ENCODE peak calls at places on chromosomes 3 and 15, in nine cellular contexts. N is adrenal gland, A is GM12864, Q is bronchial epithelial cell, V is GM23338, C is body of pancreas, I is neural crest cell, F is left ventricle myocardium inferior, J is suprapubic skin. W is an unnamed sample.

GRCh38 chr3:53821631-53822068 is 24.6 kb downstream of the CHDH start:
- DNase-seq in V (no peak), J (peak), A (no peak), I (no peak), Q (peak), F (no peak), C (no peak), N (peak), W (peak)

GRCh38 chr3:124630994-124631393 is 99.3 kb upstream of the UMPS start:
- DNase-seq in C (no peak), F (no peak), A (no peak), I (no peak), Q (no peak), N (no peak), V (no peak), J (no peak), W (no peak)

GRCh38 chr3:126131881-126132750 is 48.2 kb upstream of the SLC41A3 start:
- DNase-seq in J (peak), V (no peak), C (peak), F (peak), Q (no peak), I (no peak), N (peak), A (no peak), W (no peak)

GRCh38 chr3:10716964-10717363 is 99.1 kb upstream of the SLC6A11 start:
- DNase-seq in C (no peak), Q (no peak), F (no peak), I (no peak), J (no peak), A (no peak), N (no peak), V (no peak), W (no peak)

GRCh38 chr3:197309528-197310361 is 11.3 kb upstream of the DLG1 start:
- DNase-seq in N (no peak), C (peak), V (peak), Q (peak), J (no peak), F (no peak), I (no peak), A (no peak), W (no peak)

GRCh38 chr15:89494941-89495637 is 1.3 kb downstream of the RHCG start:
- DNase-seq in N (no peak), J (peak), C (no peak), A (no peak), Q (no peak), F (no peak), I (peak), V (peak), W (peak)

GRCh38 chr15:39543651-39544050 is 37.2 kb upstream of the THBS1 start:
- DNase-seq in F (no peak), V (peak), J (no peak), I (no peak), A (no peak), C (no peak), N (no peak), Q (no peak), W (no peak)

GRCh38 chr15:58462547-58462946 is 30.8 kb downstream of the LIPC start:
- DNase-seq in J (no peak), A (no peak), N (no peak), F (no peak), C (no peak), I (no peak), V (no peak), Q (peak), W (no peak)

GRCh38 chr3:112132975-112133448 is at the start of gene GCSAM:
- DNase-seq in J (no peak), Q (peak), C (peak), F (peak), N (peak), A (peak), I (no peak), V (no peak), W (peak)

GRCh38 chr3:157494581-157495281 is 8.5 kb downstream of the VEPH1 start:
- DNase-seq in F (no peak), N (no peak), I (no peak), V (no peak), A (no peak), Q (no peak), C (no peak), J (no peak), W (no peak)

GRCh38 chr3:23258110-23258509 is 55.0 kb downstream of the UBE2E2 start:
- DNase-seq in A (no peak), C (no peak), Q (no peak), V (no peak), N (no peak), F (no peak), J (no peak), I (no peak), W (no peak)

GRCh38 chr3:36525115-36525711 is 144.9 kb downstream of the STAC start:
- DNase-seq in C (no peak), F (no peak), V (peak), Q (peak), N (no peak), I (no peak), A (no peak), J (no peak), W (no peak)

GRCh38 chr3:75737831-75738493 is 47.4 kb downstream of the ZNF717 start:
- DNase-seq in C (no peak), A (no peak), Q (peak), I (no peak), J (no peak), N (no peak), V (peak), F (no peak), W (no peak)

GRCh38 chr3:7503431-7503830 is 642.5 kb downstream of the GRM7 start:
- DNase-seq in C (no peak), J (no peak), N (no peak), V (no peak), I (no peak), Q (no peak), A (no peak), F (no peak), W (no peak)

GRCh38 chr15:39625856-39626255 is 45.0 kb downstream of the THBS1 start:
- DNase-seq in Q (peak), A (no peak), I (no peak), N (no peak), V (no peak), F (no peak), J (no peak), C (no peak), W (no peak)

GRCh38 chr3:170848294-170848917 is 21.6 kb downstream of the RPL22L1 start:
- DNase-seq in F (no peak), N (no peak), C (no peak), I (no peak), Q (peak), A (no peak), J (no peak), V (no peak), W (no peak)

GRCh38 chr3:14863324-14864100 is 44.8 kb downstream of the FGD5 start:
- DNase-seq in C (no peak), J (no peak), V (peak), I (no peak), N (no peak), Q (no peak), A (no peak), F (no peak), W (no peak)

GRCh38 chr3:63355809-63356208 is 77.7 kb downstream of the SYNPR start:
- DNase-seq in Q (no peak), A (no peak), N (no peak), J (no peak), V (no peak), C (no peak), F (no peak), I (no peak), W (no peak)

GRCh38 chr3:63940389-63940757 is 28.2 kb upstream of the SCAANT1 start:
- DNase-seq in Q (peak), A (no peak), F (no peak), J (no peak), N (no peak), I (no peak), V (no peak), C (no peak), W (no peak)

GRCh38 chr15:33154366-33155166 is 39.9 kb downstream of the FMN1 start:
- DNase-seq in V (no peak), F (peak), C (peak), J (no peak), Q (peak), A (no peak), N (peak), I (no peak), W (no peak)

DNA sequence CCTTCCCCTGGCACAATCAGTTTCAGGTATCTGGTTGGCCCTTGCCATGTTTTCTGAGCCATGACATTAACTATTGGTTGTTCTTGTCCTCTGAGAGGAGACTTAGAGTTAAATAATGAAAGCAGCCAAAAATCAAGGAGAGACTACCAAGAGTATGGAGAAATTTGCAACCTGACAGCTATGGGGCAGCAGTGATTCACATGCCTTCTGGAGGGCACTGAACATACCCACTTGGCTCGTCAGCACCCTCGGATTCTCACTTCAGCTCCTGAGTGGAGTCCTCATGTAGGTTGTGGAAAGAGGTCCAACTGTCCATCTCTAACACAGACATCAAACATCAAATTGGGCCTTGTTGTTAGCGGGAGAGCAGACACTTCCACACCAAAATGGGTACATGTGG is 265.6 kb downstream of the EBLN2 start:
- DNase-seq in N (no peak), F (no peak), I (no peak), J (no peak), V (peak), Q (no peak), A (no peak), C (no peak), W (no peak)
- TF ChIP-seq CTCF in N (no peak), F (peak), I (no peak), J (no peak), V (peak), Q (no peak), A (no peak), C (no peak), W (no peak)

GRCh38 chr15:75178171-75178937 is 23.3 kb upstream of the C15orf39 start:
- DNase-seq in V (peak), N (no peak), C (peak), J (no peak), A (no peak), F (peak), I (peak), Q (no peak), W (peak)
- TF ChIP-seq CTCF in V (no peak), N (no peak), C (no peak), J (no peak), A (no peak), F (no peak), I (no peak), Q (no peak), W (no peak)

DNA sequence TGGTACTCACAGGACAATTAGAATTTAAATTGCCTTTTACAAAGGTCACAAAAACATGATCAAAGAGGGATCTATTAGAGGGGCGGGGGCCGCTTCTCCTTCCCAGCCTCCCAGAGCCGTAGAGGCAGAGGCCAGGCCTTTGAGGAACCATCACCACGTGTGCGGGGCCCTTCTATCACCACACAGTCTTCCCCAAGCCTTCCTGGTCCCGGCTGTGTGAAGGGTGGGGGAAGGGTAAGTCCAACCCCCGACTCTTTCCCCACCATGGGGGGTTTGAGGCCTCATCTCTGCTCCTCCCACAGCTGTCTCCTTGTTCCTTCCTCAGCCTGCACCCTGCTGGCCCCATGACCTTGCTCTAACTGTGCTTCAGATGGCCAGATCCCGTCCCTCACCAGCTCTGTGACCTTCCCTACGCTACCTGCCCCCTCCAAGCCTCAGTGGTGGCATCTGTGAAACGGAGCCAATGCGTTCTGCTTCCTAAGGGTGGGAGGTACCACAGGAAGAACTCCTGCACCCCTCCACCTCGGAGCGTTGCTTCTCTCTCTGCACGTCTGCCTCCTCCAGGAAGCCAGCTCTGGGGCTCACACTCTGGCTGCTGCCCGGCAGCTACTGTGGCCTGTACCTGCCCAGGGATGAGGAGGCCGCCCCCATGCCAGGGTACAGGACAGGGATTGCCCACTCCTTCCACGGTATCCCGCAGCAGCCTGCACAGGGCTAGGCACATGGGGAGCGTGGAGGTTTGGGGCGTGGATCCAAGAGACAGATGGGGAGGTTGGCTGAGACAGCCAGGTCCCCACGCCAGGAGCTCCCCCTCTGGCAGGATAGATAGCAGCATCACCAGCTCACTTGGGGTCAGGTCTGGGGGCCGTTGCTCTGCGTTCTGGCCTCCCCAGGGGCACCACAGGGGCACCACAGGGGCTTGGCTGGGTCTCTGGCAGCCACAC is 83.8 kb downstream of the LINGO1 start:
- DNase-seq in N (no peak), C (no peak), I (no peak), J (no peak), Q (no peak), V (peak), F (no peak), A (no peak), W (no peak)
- TF ChIP-seq CTCF in N (no peak), C (no peak), I (no peak), J (no peak), Q (no peak), V (peak), F (no peak), A (no peak), W (no peak)

DNA sequence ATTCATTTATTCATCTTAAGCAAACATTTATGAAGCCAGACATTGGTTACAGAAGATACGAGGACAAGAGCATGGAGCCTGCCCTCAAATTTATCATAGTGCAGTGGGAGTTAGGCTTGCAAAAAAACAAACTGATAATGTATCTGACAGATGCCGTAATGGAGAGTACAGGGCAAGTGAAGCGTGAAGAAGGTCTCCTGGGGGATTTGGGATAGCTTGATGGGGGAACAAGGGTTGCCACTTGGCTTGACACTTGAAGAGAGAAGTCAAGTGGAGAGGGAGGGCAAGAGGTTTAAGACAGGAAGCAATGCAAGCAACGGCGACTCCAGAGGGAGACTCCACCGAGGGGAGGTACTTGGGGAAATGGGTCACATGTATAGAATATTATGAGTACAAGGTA is 129.3 kb downstream of the SSR3 start:
- DNase-seq in J (no peak), I (no peak), Q (no peak), A (no peak), V (no peak), N (no peak), F (no peak), C (no peak), W (no peak)
- TF ChIP-seq CTCF in J (no peak), I (no peak), Q (no peak), A (no peak), V (no peak), N (no peak), F (no peak), C (no peak), W (no peak)

GRCh38 chr15:66845266-66845785 is 143.3 kb downstream of the SMAD6 start:
- DNase-seq in F (no peak), V (no peak), N (no peak), C (no peak), Q (no peak), I (no peak), J (no peak), A (no peak), W (no peak)

GRCh38 chr15:66846811-66847210 is 144.8 kb downstream of the SMAD6 start:
- DNase-seq in Q (no peak), I (no peak), N (no peak), V (no peak), F (no peak), A (no peak), J (peak), C (no peak), W (no peak)

GRCh38 chr15:66844747-66845145 is 142.7 kb downstream of the SMAD6 start:
- DNase-seq in N (no peak), V (no peak), I (no peak), J (no peak), A (no peak), C (no peak), F (no peak), Q (no peak), W (no peak)

GRCh38 chr15:66847565-66847991 is 145.5 kb downstream of the SMAD6 start:
- DNase-seq in I (no peak), Q (no peak), C (no peak), F (no peak), J (peak), A (no peak), N (peak), V (no peak), W (no peak)

DNA sequence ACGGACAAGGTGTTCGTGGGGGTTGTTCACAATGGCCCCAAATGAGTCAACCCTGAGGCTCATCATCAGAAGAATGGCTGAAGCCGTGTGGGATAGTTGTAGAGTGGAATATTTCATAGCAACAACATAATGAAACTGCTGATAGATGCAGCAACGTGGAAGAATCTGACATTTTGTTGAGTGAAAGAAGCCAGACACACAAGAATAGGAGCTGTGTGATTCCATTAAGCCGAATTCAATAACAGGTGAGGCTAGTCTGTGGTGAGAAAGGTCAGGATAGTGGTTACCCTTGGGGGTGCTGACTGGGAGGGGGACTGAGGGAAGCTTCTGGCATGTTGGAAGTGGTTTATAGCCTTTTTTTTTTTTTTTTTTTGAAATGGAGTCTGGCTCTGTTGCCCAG is 144.0 kb downstream of the SMAD6 start:
- DNase-seq in C (no peak), J (no peak), F (no peak), A (no peak), N (no peak), Q (no peak), V (no peak), I (no peak), W (no peak)
- TF ChIP-seq CTCF in C (no peak), J (no peak), F (no peak), A (no peak), N (no peak), Q (no peak), V (no peak), I (no peak), W (no peak)

GRCh38 chr3:71972031-71972430 is 187.1 kb upstream of the PROK2 start:
- DNase-seq in A (no peak), N (no peak), F (no peak), J (no peak), V (no peak), Q (peak), I (no peak), C (no peak), W (no peak)
- TF ChIP-seq CTCF in A (no peak), N (no peak), F (no peak), J (no peak), V (no peak), Q (no peak), I (no peak), C (no peak), W (no peak)

DNA sequence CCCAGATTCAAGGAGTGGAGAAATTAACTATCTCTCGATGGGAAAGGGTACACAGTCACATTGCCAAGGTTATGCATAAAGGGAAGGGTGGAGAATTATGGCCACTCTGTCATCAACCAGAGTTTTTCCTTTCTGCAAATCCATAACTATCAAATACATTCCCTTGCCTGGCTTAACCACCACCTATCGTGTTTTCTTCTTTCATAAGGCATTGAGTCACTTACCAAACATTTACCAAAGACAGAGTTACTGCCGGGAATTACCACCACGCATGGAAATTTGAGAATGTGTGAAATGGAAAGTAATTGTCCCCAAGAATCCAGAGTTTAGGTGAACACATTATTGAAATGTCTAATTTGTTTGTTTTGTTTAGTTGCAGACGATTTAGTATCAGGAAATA is 134.3 kb upstream of the LRRN1 start:
- DNase-seq in A (no peak), N (no peak), J (no peak), V (no peak), I (no peak), F (no peak), C (no peak), Q (peak), W (no peak)
- TF ChIP-seq CTCF in A (no peak), N (no peak), J (no peak), V (no peak), I (no peak), F (no peak), C (no peak), Q (no peak), W (no peak)

GRCh38 chr3:187019542-187020072 is 89.3 kb downstream of the ST6GAL1 start:
- DNase-seq in C (no peak), V (peak), N (no peak), I (no peak), F (no peak), A (no peak), J (no peak), Q (no peak), W (no peak)
- TF ChIP-seq CTCF in C (no peak), V (peak), N (no peak), I (no peak), F (peak), A (peak), J (no peak), Q (no peak), W (no peak)

GRCh38 chr3:100706365-100706764 is 2.9 kb upstream of the TFG start:
- DNase-seq in N (no peak), Q (no peak), F (no peak), A (no peak), C (no peak), J (no peak), V (no peak), I (no peak), W (no peak)

GRCh38 chr3:100700708-100701107 is 8.6 kb upstream of the TFG start:
- DNase-seq in V (no peak), N (no peak), A (no peak), Q (no peak), I (no peak), J (no peak), F (no peak), C (no peak), W (no peak)

GRCh38 chr3:100703865-100704264 is 5.4 kb upstream of the TFG start:
- DNase-seq in V (no peak), F (no peak), Q (no peak), J (no peak), A (no peak), I (no peak), N (no peak), C (no peak), W (no peak)

GRCh38 chr3:100698736-100699135 is 10.6 kb upstream of the TFG start:
- DNase-seq in J (no peak), C (no peak), Q (no peak), N (no peak), A (no peak), V (no peak), F (no peak), I (no peak), W (no peak)

GRCh38 chr3:100702082-100703014 is 6.9 kb upstream of the TFG start:
- DNase-seq in F (no peak), I (no peak), Q (peak), A (no peak), C (no peak), J (no peak), N (no peak), V (no peak), W (no peak)
- TF ChIP-seq CTCF in F (no peak), I (no peak), Q (no peak), A (no peak), C (no peak), J (no peak), N (no peak), V (no peak), W (no peak)

GRCh38 chr3:136931587-136931986 is 26.2 kb upstream of the IL20RB start:
- DNase-seq in J (no peak), C (no peak), N (no peak), A (no peak), F (no peak), I (no peak), V (no peak), Q (no peak), W (no peak)

GRCh38 chr3:136925425-136926190 is 32.2 kb upstream of the IL20RB start:
- DNase-seq in A (no peak), F (no peak), C (no peak), V (no peak), Q (no peak), J (no peak), N (no peak), I (no peak), W (no peak)

GRCh38 chr3:136929984-136930671 is 27.7 kb upstream of the IL20RB start:
- DNase-seq in J (no peak), F (peak), N (peak), C (peak), I (no peak), V (no peak), Q (peak), A (no peak), W (no peak)

GRCh38 chr3:136932518-136932917 is 25.3 kb upstream of the IL20RB start:
- DNase-seq in N (no peak), Q (peak), A (no peak), F (no peak), J (no peak), C (no peak), I (no peak), V (no peak), W (no peak)

GRCh38 chr3:136928240-136928639 is 29.5 kb upstream of the IL20RB start:
- DNase-seq in V (no peak), C (no peak), J (no peak), Q (no peak), N (no peak), A (no peak), F (no peak), I (no peak), W (no peak)
- TF ChIP-seq CTCF in V (no peak), C (no peak), J (no peak), Q (no peak), N (no peak), A (no peak), F (no peak), I (no peak), W (no peak)

W was measured in GM20000.